ENCODE peak calls at places on chromosomes 5 and 9, in four cellular contexts. L is AG04450, X is AG10803, M is fibroblast of the aortic adventitia. I is an unnamed sample.

GRCh38 chr9:108104991-108105390 is 615.4 kb upstream of the KLF4 start:
- DNase-seq in L (no peak), X (no peak), M (no peak), I (no peak)

GRCh38 chr9:123998970-123999621 is 12.5 kb upstream of the LHX2 start:
- DNase-seq in L (no peak), X (no peak), M (no peak), I (no peak)

GRCh38 chr5:93407470-93407869 is 173.5 kb downstream of the NR2F1-AS1 start:
- DNase-seq in L (no peak), X (no peak), M (no peak), I (no peak)

GRCh38 chr9:95584176-95584575 is 67.4 kb upstream of the PTCH1 start:
- DNase-seq in L (no peak), X (no peak), M (no peak), I (no peak)

GRCh38 chr9:127096208-127096607 is 26.2 kb downstream of the ANGPTL2 start:
- DNase-seq in L (no peak), X (no peak), M (no peak), I (peak; percentile 14)

GRCh38 chr5:2133080-2133479 is 250.4 kb upstream of the IRX4 start:
- DNase-seq in L (no peak), X (no peak), M (peak; percentile 13), I (no peak)

GRCh38 chr9:27377147-27377807 is 80.3 kb upstream of the EQTN start:
- DNase-seq in L (no peak), X (no peak), M (no peak), I (no peak)

GRCh38 chr5:126394211-126394828 is 28.9 kb upstream of the GRAMD2B start:
- DNase-seq in L (no peak), X (no peak), M (no peak), I (no peak)

GRCh38 chr9:95736370-95736769 is 139.1 kb upstream of the ERCC6L2 start:
- DNase-seq in L (no peak), X (no peak), M (no peak), I (no peak)

GRCh38 chr9:106339882-106340281 is 523.1 kb upstream of the ZNF462 start:
- DNase-seq in L (no peak), X (no peak), M (no peak), I (no peak)

GRCh38 chr5:150499437-150499956 is 8.4 kb upstream of the NDST1 start:
- DNase-seq in L (no peak), X (no peak), M (no peak), I (no peak)

GRCh38 chr5:39207628-39208027 is 11.7 kb downstream of the FYB1 start:
- DNase-seq in L (no peak), X (no peak), M (no peak), I (no peak)

GRCh38 chr5:134526483-134527155 is 1.1 kb downstream of the JADE2 start:
- DNase-seq in L (no peak), X (no peak), M (no peak), I (peak; percentile 76)

GRCh38 chr9:84166828-84167400 is 173.6 kb downstream of the SLC28A3 start:
- DNase-seq in L (no peak), X (no peak), M (no peak), I (no peak)

GRCh38 chr9:126327016-126327749 is 554 bp downstream of the MVB12B start:
- DNase-seq in L (no peak), X (no peak), M (no peak), I (no peak)

GRCh38 chr9:101326501-101326900 is 58.3 kb downstream of the BAAT start:
- DNase-seq in L (no peak), X (no peak), M (no peak), I (no peak)

GRCh38 chr9:129402341-129402739 is 218.6 kb downstream of the C9orf50 start:
- DNase-seq in L (no peak), X (no peak), M (no peak), I (no peak)

GRCh38 chr9:88370346-88370745 is 17.9 kb upstream of the SPIN1 start:
- DNase-seq in L (no peak), X (no peak), M (no peak), I (no peak)

GRCh38 chr5:125375143-125375542 is 628.7 kb upstream of the ZNF608 start:
- DNase-seq in L (no peak), X (no peak), M (no peak), I (no peak)

GRCh38 chr5:103057208-103058130 is 62.5 kb downstream of the GIN1 start:
- DNase-seq in L (no peak), X (no peak), M (peak; percentile 27), I (peak; percentile 44)

GRCh38 chr9:86349271-86349670 is 4.9 kb downstream of the TUT7 start:
- DNase-seq in L (no peak), X (peak; percentile 30), M (peak; percentile 19), I (no peak)

GRCh38 chr9:101465330-101465915 is 29.8 kb upstream of the ALDOB start:
- DNase-seq in L (no peak), X (peak; percentile 86), M (peak; percentile 82), I (peak; percentile 84)

GRCh38 chr5:145975361-145976066 is 39.1 kb downstream of the SH3RF2 start:
- DNase-seq in L (peak; percentile 49), X (peak; percentile 19), M (peak; percentile 93), I (peak; percentile 79)

GRCh38 chr5:135106136-135106535 is 72.1 kb upstream of the PITX1 start:
- DNase-seq in L (no peak), X (no peak), M (no peak), I (no peak)

GRCh38 chr5:159412284-159413046 is 82.2 kb upstream of the IL12B start:
- DNase-seq in L (no peak), X (no peak), M (no peak), I (peak; percentile 5)

GRCh38 chr5:154475613-154476342 is 2.2 kb downstream of the HAND1 start:
- DNase-seq in L (no peak), X (no peak), M (no peak), I (no peak)

GRCh38 chr9:129280236-129281231 is 102.5 kb upstream of the IER5L start:
- DNase-seq in L (no peak), X (no peak), M (no peak), I (no peak)

GRCh38 chr9:133949486-133950061 is 42.5 kb downstream of the VAV2 start:
- DNase-seq in L (no peak), X (no peak), M (no peak), I (no peak)

GRCh38 chr5:60092671-60093422 is 199.3 kb upstream of the PDE4D start:
- DNase-seq in L (no peak), X (peak; percentile 19), M (peak; percentile 33), I (no peak)

GRCh38 chr5:58236498-58236897 is 223.4 kb downstream of the PLK2 start:
- DNase-seq in L (no peak), X (no peak), M (no peak), I (no peak)

GRCh38 chr5:10352404-10353240 is 873 bp upstream of the MARCHF6 start:
- DNase-seq in L (no peak), X (no peak), M (peak; percentile 55), I (no peak)

GRCh38 chr9:124812401-124813016 is 35.6 kb downstream of the OLFML2A start:
- DNase-seq in L (peak; percentile 95), X (peak; percentile 89), M (peak; percentile 93), I (peak; percentile 92)

GRCh38 chr9:10274983-10275382 is 337.8 kb downstream of the PTPRD start:
- DNase-seq in L (no peak), X (no peak), M (peak; percentile 2), I (no peak)

GRCh38 chr9:127137640-127138360 is 15.4 kb upstream of the ANGPTL2 start:
- DNase-seq in L (no peak), X (no peak), M (no peak), I (no peak)

DNA sequence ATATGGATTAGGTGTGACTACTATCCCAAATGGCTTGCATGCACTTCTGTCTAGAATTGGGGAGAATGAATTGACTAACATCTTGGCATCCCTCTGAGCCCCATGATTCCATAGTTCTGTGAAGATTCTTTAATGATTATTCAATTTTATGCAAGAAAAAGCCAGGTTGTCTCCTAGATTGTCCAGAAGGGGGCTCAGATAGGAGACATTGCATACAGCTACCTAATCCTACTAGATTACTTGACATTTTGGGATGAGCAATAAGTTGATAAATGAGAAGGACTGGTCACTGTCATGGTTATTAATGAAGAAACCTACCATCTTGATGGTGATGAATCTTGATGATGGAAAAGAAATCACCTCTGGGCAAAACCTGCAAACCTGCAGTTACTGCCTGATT is 117.0 kb downstream of the CARTPT start:
- DNase-seq in L (no peak), X (no peak), M (peak; percentile 32), I (peak; percentile 44)
- TF ChIP-seq CTCF in L (peak; percentile 51), X (peak; percentile 42), M (peak; percentile 41), I (peak; percentile 46)

DNA sequence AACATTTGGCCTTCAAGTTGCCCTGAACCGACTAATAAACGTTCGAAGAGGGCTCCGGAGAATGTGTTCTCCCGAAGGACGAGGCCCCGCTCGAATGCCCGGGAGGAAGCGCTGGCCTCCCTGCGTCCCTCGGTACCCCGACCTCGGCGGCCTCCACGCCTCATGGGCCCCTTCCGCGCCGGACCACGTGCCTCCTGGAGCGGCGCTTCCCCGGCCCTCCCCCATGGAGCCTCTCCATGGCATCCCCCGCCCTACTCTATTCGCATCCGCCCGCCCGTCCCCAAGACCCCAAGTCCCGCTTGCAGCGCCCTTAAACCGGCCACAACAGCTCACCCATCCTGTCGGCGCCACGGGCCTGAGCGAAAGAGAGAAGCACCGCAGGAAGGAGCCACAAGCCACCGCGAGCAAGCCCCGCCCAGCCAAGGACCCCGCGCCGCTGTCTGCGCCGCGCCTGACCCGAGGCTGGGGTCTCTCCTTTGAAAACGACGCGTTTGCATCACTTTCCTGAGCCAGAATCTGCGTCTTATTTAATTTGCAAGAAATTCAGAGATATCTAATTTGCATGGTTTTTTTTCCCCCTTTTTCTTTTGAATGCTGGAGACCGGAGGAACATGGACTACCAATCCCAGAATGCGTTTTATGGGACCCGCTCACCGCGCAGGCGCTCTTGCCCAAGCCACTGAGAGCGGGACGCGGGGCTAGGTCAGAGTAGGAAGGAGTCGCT is at the start of gene RPS23:
- DNase-seq in L (peak; percentile 65), X (peak; percentile 88), M (peak; percentile 94), I (peak; percentile 94)
- H3K4me3 ChIP-seq in L (peak within 1 kb of the TSS; percentile 93), X (peak within 1 kb of the TSS; percentile 96), M (peak within 1 kb of the TSS; percentile 93), I (peak within 1 kb of the TSS; percentile 92)

DNA sequence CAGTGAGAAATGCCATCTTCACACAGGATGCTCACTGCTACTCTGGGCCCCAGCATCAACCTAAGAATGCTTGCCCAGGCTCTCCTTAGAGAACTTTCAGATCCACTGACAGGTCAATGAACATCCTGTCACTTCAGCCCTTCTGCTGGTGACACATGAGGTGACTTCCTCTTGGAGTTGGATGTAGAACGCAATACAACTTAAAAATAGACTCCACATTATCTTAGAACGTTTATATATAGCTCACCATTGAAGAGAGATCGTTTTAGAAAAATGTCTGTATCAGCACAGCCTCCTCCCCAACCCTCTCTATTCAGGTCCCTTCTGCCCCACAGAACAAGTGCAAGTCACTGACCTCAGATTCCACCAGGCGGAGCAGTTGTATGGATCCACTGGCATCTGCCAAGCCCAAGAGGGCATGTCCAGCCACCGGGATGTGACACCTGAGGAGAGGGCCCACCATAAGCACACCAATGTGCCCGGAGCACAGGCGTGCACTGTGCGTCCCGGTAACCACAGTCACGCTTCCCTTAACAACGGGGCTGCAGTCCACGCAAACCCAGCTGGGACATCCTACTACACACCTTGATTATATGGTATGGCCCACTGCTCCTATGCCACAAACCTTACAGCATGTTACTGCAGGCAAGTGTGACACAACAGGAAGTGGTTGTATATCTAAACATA is 2.9 kb downstream of the DPH7 start:
- DNase-seq in L (no peak), X (no peak), M (no peak), I (no peak)
- TF ChIP-seq CTCF in L (no peak), X (no peak), M (no peak), I (no peak)

DNA sequence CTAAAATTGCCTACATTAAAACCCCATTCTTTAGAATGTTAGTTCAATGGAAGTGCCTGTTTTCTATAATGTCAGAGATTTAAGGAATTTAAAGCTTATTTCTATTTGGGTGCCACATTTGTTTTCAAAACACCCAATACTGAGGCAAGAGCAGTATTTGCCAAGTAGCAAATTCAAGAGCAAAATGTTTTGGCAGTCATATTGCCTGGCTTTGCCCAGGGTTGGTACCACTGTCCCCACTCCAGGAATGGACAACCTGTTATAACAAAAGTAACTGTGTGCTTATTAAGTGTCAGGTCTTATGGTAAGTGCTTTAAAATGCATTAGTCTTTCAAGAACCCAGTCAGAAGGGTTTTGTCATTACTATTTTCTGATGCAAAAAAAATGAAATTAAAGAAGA is 19.3 kb downstream of the ITGA1 start:
- DNase-seq in L (no peak), X (no peak), M (no peak), I (no peak)
- H3K4me3 ChIP-seq in L (no peak overlapping the region), X (no peak overlapping the region), M (no peak overlapping the region), I (no peak overlapping the region)